ENCODE peak calls at places on chromosomes 2 and 18, in ten cellular contexts. T is foreskin fibroblast, L is lung microvascular endothelial cell, I is breast epithelium, R is ELR, O is MM.1S, M is A172, Q is endodermal cell, A is activated gamma-delta T cell treated with Interleukin-2 at 50 U/mL for 16 hours, U is RWPE1. W is an unnamed sample.

GRCh38 chr2:37885329-37885993 is 39.6 kb upstream of the RMDN2 start:
- DNase-seq in T (no peak), L (no peak), I (no peak), R (no peak), O (no peak), M (no peak), Q (peak; percentile 60), A (no peak), U (no peak), W (no peak)

GRCh38 chr2:102141915-102142828 is at the start of gene IL1R1:
- DNase-seq in T (peak; percentile 96), L (peak; percentile 89), I (peak; percentile 71), R (peak; percentile 83), O (no peak), M (no peak), Q (peak; percentile 86), A (no peak), U (peak; percentile 67), W (no peak)

GRCh38 chr2:61057562-61057961 is 8.1 kb upstream of the SANBR start:
- DNase-seq in T (no peak), L (no peak), I (no peak), R (no peak), O (no peak), M (no peak), Q (no peak), A (no peak), U (no peak), W (no peak)

GRCh38 chr2:240252872-240253511 is 112.5 kb upstream of the OTOS start:
- DNase-seq in T (no peak), L (no peak), I (no peak), R (no peak), O (no peak), M (no peak), Q (no peak), A (no peak), U (no peak), W (no peak)

GRCh38 chr18:8218263-8218662 is 391.0 kb upstream of the RAB12 start:
- DNase-seq in T (no peak), L (no peak), I (no peak), R (no peak), O (no peak), M (no peak), Q (no peak), A (no peak), U (no peak), W (no peak)

GRCh38 chr2:120108749-120109148 is 95.9 kb downstream of the EPB41L5 start:
- DNase-seq in T (peak; percentile 68), L (no peak), I (no peak), R (peak; percentile 79), O (no peak), M (no peak), Q (no peak), A (no peak), U (peak; percentile 62), W (no peak)

GRCh38 chr2:13537771-13538349 is 821.1 kb downstream of the TRIB2 start:
- DNase-seq in T (no peak), L (no peak), I (no peak), R (peak; percentile 7), O (no peak), M (no peak), Q (no peak), A (no peak), U (no peak), W (no peak)

GRCh38 chr2:170073288-170073687 is 104.7 kb upstream of the MYO3B start:
- DNase-seq in T (peak; percentile 65), L (peak; percentile 93), I (no peak), R (no peak), O (no peak), M (peak; percentile 34), Q (no peak), A (no peak), U (peak; percentile 7), W (no peak)

GRCh38 chr2:229650886-229651285 is 63.5 kb downstream of the DNER start:
- DNase-seq in T (no peak), L (no peak), I (no peak), R (no peak), O (no peak), M (no peak), Q (no peak), A (no peak), U (no peak), W (no peak)

GRCh38 chr18:42401131-42401673 is 446.2 kb downstream of the PIK3C3 start:
- DNase-seq in T (no peak), L (no peak), I (no peak), R (no peak), O (no peak), M (no peak), Q (no peak), A (no peak), U (no peak), W (no peak)

GRCh38 chr2:68100189-68100588 is 37.4 kb upstream of the C1D start:
- DNase-seq in T (no peak), L (no peak), I (no peak), R (no peak), O (no peak), M (no peak), Q (no peak), A (no peak), U (no peak), W (no peak)

GRCh38 chr2:160917850-160918249 is 242.4 kb upstream of the TANK start:
- DNase-seq in T (no peak), L (no peak), I (no peak), R (no peak), O (no peak), M (no peak), Q (no peak), A (no peak), U (no peak), W (no peak)

GRCh38 chr2:10239561-10239967 is 63.1 kb upstream of the HPCAL1 start:
- DNase-seq in T (no peak), L (no peak), I (peak; percentile 20), R (no peak), O (no peak), M (no peak), Q (peak; percentile 81), A (no peak), U (no peak), W (no peak)

GRCh38 chr2:222875482-222875881 is 14.6 kb downstream of the ACSL3 start:
- DNase-seq in T (no peak), L (no peak), I (no peak), R (no peak), O (no peak), M (no peak), Q (no peak), A (no peak), U (no peak), W (no peak)

GRCh38 chr2:28355521-28356094 is 37.0 kb upstream of the FOSL2 start:
- DNase-seq in T (peak; percentile 61), L (peak; percentile 99), I (no peak), R (no peak), O (no peak), M (peak; percentile 30), Q (no peak), A (no peak), U (no peak), W (no peak)

GRCh38 chr18:59155140-59155539 is 15.5 kb downstream of the SEC11C start:
- DNase-seq in T (no peak), L (no peak), I (no peak), R (peak; percentile 87), O (no peak), M (peak; percentile 46), Q (no peak), A (no peak), U (no peak), W (no peak)

GRCh38 chr2:156466739-156467405 is 30.7 kb downstream of the GPD2 start:
- DNase-seq in T (peak; percentile 75), L (peak; percentile 13), I (no peak), R (peak; percentile 27), O (no peak), M (no peak), Q (no peak), A (no peak), U (no peak), W (no peak)

GRCh38 chr2:184032983-184033382 is 565.3 kb upstream of the ZNF804A start:
- DNase-seq in T (no peak), L (no peak), I (no peak), R (no peak), O (no peak), M (no peak), Q (no peak), A (no peak), U (no peak), W (no peak)

GRCh38 chr18:46166261-46166970 is 62.2 kb downstream of the HAUS1 start:
- DNase-seq in T (no peak), L (no peak), I (no peak), R (no peak), O (no peak), M (no peak), Q (peak; percentile 59), A (no peak), U (no peak), W (no peak)

GRCh38 chr2:236162031-236162803 is 6.0 kb downstream of the GBX2 start:
- DNase-seq in T (no peak), L (no peak), I (no peak), R (no peak), O (no peak), M (no peak), Q (no peak), A (no peak), U (no peak), W (no peak)

GRCh38 chr2:172970660-172971059 is 105.0 kb upstream of the MAP3K20 start:
- DNase-seq in T (no peak), L (peak; percentile 81), I (no peak), R (no peak), O (no peak), M (no peak), Q (no peak), A (peak; percentile 48), U (no peak), W (no peak)

GRCh38 chr2:61770746-61771145 is 83.1 kb downstream of the FAM161A start:
- DNase-seq in T (peak; percentile 42), L (no peak), I (no peak), R (peak; percentile 76), O (no peak), M (peak; percentile 78), Q (no peak), A (no peak), U (peak; percentile 76), W (no peak)

GRCh38 chr2:221254281-221254680 is 317.8 kb downstream of the EPHA4 start:
- DNase-seq in T (peak; percentile 32), L (no peak), I (no peak), R (peak; percentile 0), O (no peak), M (no peak), Q (no peak), A (no peak), U (no peak), W (no peak)

GRCh38 chr18:45081579-45082181 is 401.0 kb downstream of the SETBP1 start:
- DNase-seq in T (no peak), L (no peak), I (no peak), R (no peak), O (no peak), M (no peak), Q (no peak), A (no peak), U (no peak), W (no peak)

GRCh38 chr2:5696741-5697521 is 4.7 kb downstream of the SOX11 start:
- DNase-seq in T (peak; percentile 67), L (no peak), I (no peak), R (no peak), O (peak; percentile 57), M (peak; percentile 54), Q (peak; percentile 86), A (no peak), U (no peak), W (no peak)

GRCh38 chr2:159933727-159934049 is 128.7 kb downstream of the PLA2R1 start:
- DNase-seq in T (no peak), L (no peak), I (no peak), R (no peak), O (peak; percentile 62), M (no peak), Q (no peak), A (no peak), U (no peak), W (no peak)

GRCh38 chr2:58289029-58289428 is 47.9 kb upstream of the FANCL start:
- DNase-seq in T (peak; percentile 7), L (no peak), I (no peak), R (peak; percentile 80), O (no peak), M (peak; percentile 77), Q (no peak), A (no peak), U (peak; percentile 75), W (no peak)

GRCh38 chr18:8713691-8714090 is 8.3 kb downstream of the MTCL1 start:
- DNase-seq in T (no peak), L (no peak), I (no peak), R (no peak), O (no peak), M (no peak), Q (no peak), A (no peak), U (no peak), W (no peak)

W was measured in effector memory CD8-positive, alpha-beta T cell.